ENCODE peak calls at places on chromosomes 16 and 17, in six cellular contexts. W is stimulated activated CD4-positive, alpha-beta T cell treated with anti-CD3 and anti-CD28 coated beads, TNF-alpha, amount 100 ng/mL, for 4 hours; O is colonic mucosa; J is activated T-cell treated with anti-CD3 and anti-CD28 coated beads, Interleukin-2, amount 50 U/mL, for 4 hours; E is stomach; V is RCC 7860. Z is an unnamed sample.

GRCh38 chr16:11302977-11303376 is 21.8 kb upstream of the PRM1 start:
- DNase-seq in W (no peak), O (no peak), J (no peak), E (peak), V (no peak), Z (peak)

GRCh38 chr16:56334761-56335160 is 90.6 kb downstream of the AMFR start:
- DNase-seq in W (no peak), O (no peak), J (no peak), E (no peak), V (no peak), Z (peak)

GRCh38 chr17:59746849-59747445 is 39.5 kb downstream of the VMP1 start:
- DNase-seq in W (no peak), O (no peak), J (no peak), E (no peak), V (peak), Z (no peak)

GRCh38 chr17:76452102-76452645 is 778 bp downstream of the UBE2O start:
- DNase-seq in W (no peak), O (no peak), J (no peak), E (peak), V (no peak), Z (no peak)

GRCh38 chr16:35564148-35564547 is 2104.7 kb downstream of the TP53TG3F start:
- DNase-seq in W (no peak), O (no peak), J (no peak), E (no peak), V (no peak), Z (no peak)

GRCh38 chr17:40608061-40608581 is 39.5 kb downstream of the SMARCE1 start:
- DNase-seq in W (no peak), O (no peak), J (no peak), E (no peak), V (no peak), Z (no peak)

GRCh38 chr17:71163121-71163812 is 957.6 kb upstream of the SOX9 start:
- DNase-seq in W (no peak), O (peak), J (no peak), E (peak), V (no peak), Z (no peak)

GRCh38 chr16:75502916-75503605 is 7.8 kb upstream of the CHST6 start:
- DNase-seq in W (no peak), O (no peak), J (no peak), E (no peak), V (no peak), Z (no peak)

GRCh38 chr17:16439867-16440351 is 24.5 kb downstream of the TRPV2 start:
- DNase-seq in W (no peak), O (no peak), J (no peak), E (no peak), V (peak), Z (no peak)

GRCh38 chr17:82450357-82451106 is at the start of gene CYBC1:
- DNase-seq in W (peak), O (peak), J (peak), E (peak), V (peak), Z (peak)

GRCh38 chr16:26710475-26710874 is 356.3 kb upstream of the C16orf82 start:
- DNase-seq in W (no peak), O (no peak), J (no peak), E (no peak), V (no peak), Z (no peak)

GRCh38 chr16:65066646-65067045 is 55.2 kb downstream of the CDH11 start:
- DNase-seq in W (no peak), O (no peak), J (no peak), E (no peak), V (no peak), Z (no peak)

GRCh38 chr17:10224592-10225195 is 26.3 kb upstream of the GAS7 start:
- DNase-seq in W (no peak), O (no peak), J (no peak), E (no peak), V (no peak), Z (no peak)

GRCh38 chr16:47777191-47777590 is 316.1 kb downstream of the PHKB start:
- DNase-seq in W (no peak), O (no peak), J (no peak), E (no peak), V (no peak), Z (peak)

GRCh38 chr17:43418441-43419374 is 19.9 kb downstream of the ARL4D start:
- DNase-seq in W (no peak), O (no peak), J (no peak), E (no peak), V (peak), Z (peak)

GRCh38 chr17:2064980-2065785 is 10.3 kb downstream of the HIC1 start:
- DNase-seq in W (peak), O (no peak), J (no peak), E (no peak), V (no peak), Z (no peak)

GRCh38 chr17:45789874-45790273 is 5.8 kb downstream of the CRHR1 start:
- DNase-seq in W (no peak), O (no peak), J (no peak), E (no peak), V (no peak), Z (no peak)

GRCh38 chr16:27436065-27436464 is 34.1 kb downstream of the IL21R start:
- DNase-seq in W (no peak), O (peak), J (peak), E (no peak), V (no peak), Z (no peak)

GRCh38 chr16:67243481-67243880 is 3.8 kb downstream of the FHOD1 start:
- DNase-seq in W (no peak), O (no peak), J (no peak), E (no peak), V (no peak), Z (no peak)

GRCh38 chr16:27847030-27847550 is 216.4 kb downstream of the GSG1L start:
- DNase-seq in W (no peak), O (no peak), J (no peak), E (peak), V (peak), Z (no peak)

GRCh38 chr17:52170963-52171572 is 12.6 kb upstream of the CA10 start:
- DNase-seq in W (no peak), O (no peak), J (no peak), E (peak), V (no peak), Z (peak)

GRCh38 chr17:52134641-52135040 is 23.9 kb downstream of the CA10 start:
- DNase-seq in W (no peak), O (no peak), J (no peak), E (no peak), V (no peak), Z (peak)

GRCh38 chr16:68665501-68665900 is 20.4 kb downstream of the CDH3 start:
- DNase-seq in W (no peak), O (no peak), J (no peak), E (no peak), V (no peak), Z (peak)

GRCh38 chr16:72125635-72126428 is 32.2 kb downstream of the DHX38 start:
- DNase-seq in W (no peak), O (peak), J (no peak), E (no peak), V (no peak), Z (no peak)

GRCh38 chr16:61530697-61531096 is 505.5 kb downstream of the CDH8 start:
- DNase-seq in W (no peak), O (no peak), J (no peak), E (no peak), V (no peak), Z (no peak)

GRCh38 chr17:5986644-5987043 is 83.5 kb upstream of the WSCD1 start:
- DNase-seq in W (no peak), O (no peak), J (no peak), E (no peak), V (no peak), Z (no peak)

GRCh38 chr17:63476857-63477470 is at the start of gene ACE:
- DNase-seq in W (no peak), O (peak), J (peak), E (peak), V (no peak), Z (no peak)

GRCh38 chr17:22462461-22462860 is 770.1 kb downstream of the KCNJ18 start:
- DNase-seq in W (no peak), O (no peak), J (no peak), E (no peak), V (no peak), Z (no peak)

GRCh38 chr16:4561565-4561964 is 5.4 kb downstream of the C16orf96 start:
- DNase-seq in W (no peak), O (no peak), J (no peak), E (no peak), V (no peak), Z (no peak)

GRCh38 chr17:2701996-2702741 is 9.4 kb downstream of the CLUH start:
- DNase-seq in W (no peak), O (no peak), J (no peak), E (no peak), V (no peak), Z (no peak)

GRCh38 chr16:17396762-17397498 is 73.8 kb downstream of the XYLT1 start:
- DNase-seq in W (no peak), O (peak), J (no peak), E (peak), V (no peak), Z (no peak)

GRCh38 chr17:30290696-30291570 is 811 bp downstream of the BLMH start:
- DNase-seq in W (no peak), O (peak), J (peak), E (peak), V (peak), Z (peak)

GRCh38 chr17:30378191-30378796 is 433 bp upstream of the CPD start:
- DNase-seq in W (peak), O (peak), J (peak), E (peak), V (no peak), Z (no peak)

GRCh38 chr17:4492762-4493561 is 5.7 kb upstream of the SPNS2 start:
- DNase-seq in W (no peak), O (peak), J (no peak), E (peak), V (no peak), Z (peak)

GRCh38 chr16:53111078-53111776 is 56.4 kb downstream of the CHD9 start:
- DNase-seq in W (no peak), O (no peak), J (no peak), E (no peak), V (no peak), Z (no peak)

Z was measured in foreskin keratinocyte.